ENCODE peak calls at places on chromosomes 13 and 19, in ten cellular contexts. M is kidney epithelial cell, N is colonic mucosa, Y is stomach, E is dorsolateral prefrontal cortex, L is right atrium auricular region, Z is tibial artery, P is heart right ventricle, K is AG10803, W is PC-3. O is an unnamed sample.

GRCh38 chr19:47740866-47741519 is 4.4 kb upstream of the NOP53 start:
- DNase-seq in M (no peak), N (no peak), Y (no peak), E (no peak), L (no peak), Z (no peak), P (no peak), K (no peak), W (no peak), O (no peak)

GRCh38 chr19:17090501-17091074 is 15.0 kb downstream of the MYO9B start:
- DNase-seq in M (no peak), N (no peak), Y (no peak), E (no peak), L (no peak), Z (no peak), P (no peak), K (peak), W (no peak), O (no peak)

GRCh38 chr13:44541601-44542000 is 34.5 kb downstream of the TSC22D1 start:
- DNase-seq in M (no peak), N (no peak), Y (no peak), E (no peak), L (no peak), Z (no peak), P (no peak), K (no peak), W (no peak), O (no peak)

GRCh38 chr19:33224694-33225457 is 774 bp downstream of the SLC7A10 start:
- DNase-seq in M (no peak), N (no peak), Y (no peak), E (no peak), L (no peak), Z (no peak), P (no peak), K (no peak), W (no peak), O (no peak)

GRCh38 chr13:48731957-48732569 is 78.3 kb downstream of the CYSLTR2 start:
- DNase-seq in M (no peak), N (peak), Y (peak), E (no peak), L (no peak), Z (no peak), P (peak), K (peak), W (peak), O (no peak)

GRCh38 chr13:43881580-43881979 is 1.9 kb downstream of the LACC1 start:
- DNase-seq in M (no peak), N (no peak), Y (no peak), E (no peak), L (no peak), Z (no peak), P (no peak), K (no peak), W (no peak), O (no peak)

GRCh38 chr19:49596407-49596806 is 5.4 kb downstream of the PRR12 start:
- DNase-seq in M (no peak), N (no peak), Y (no peak), E (no peak), L (no peak), Z (no peak), P (no peak), K (no peak), W (no peak), O (no peak)

GRCh38 chr13:110575322-110576069 is 14.0 kb upstream of the RAB20 start:
- DNase-seq in M (no peak), N (no peak), Y (peak), E (no peak), L (no peak), Z (no peak), P (peak), K (peak), W (no peak), O (no peak)

GRCh38 chr13:86554066-86554465 is 754.8 kb upstream of the SLITRK6 start:
- DNase-seq in M (no peak), N (no peak), Y (no peak), E (no peak), L (no peak), Z (no peak), P (no peak), K (no peak), W (no peak), O (no peak)

GRCh38 chr19:4136680-4137088 is 12.8 kb upstream of the MAP2K2 start:
- DNase-seq in M (no peak), N (no peak), Y (no peak), E (no peak), L (no peak), Z (no peak), P (no peak), K (no peak), W (no peak), O (no peak)

GRCh38 chr13:44465318-44465717 is 91.7 kb downstream of the SERP2 start:
- DNase-seq in M (peak), N (no peak), Y (no peak), E (no peak), L (no peak), Z (no peak), P (no peak), K (peak), W (peak), O (no peak)

DNA sequence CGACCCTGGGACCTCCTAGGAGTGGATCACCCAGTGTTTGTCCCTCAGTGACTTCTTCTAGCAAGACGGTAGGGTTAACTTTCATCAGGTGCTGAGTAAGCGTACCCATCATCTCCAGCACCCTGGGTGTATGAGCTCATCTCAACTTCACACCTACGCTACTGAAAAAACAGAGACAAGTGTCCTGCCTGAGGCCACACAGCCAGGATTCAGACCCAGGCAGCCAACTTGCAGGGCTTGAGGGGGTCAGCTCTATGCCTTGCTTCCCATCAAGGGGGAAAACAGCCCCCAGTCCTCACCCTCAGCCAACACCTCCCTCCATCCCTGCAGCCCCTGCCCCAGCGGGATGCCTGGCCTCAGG is 4.6 kb downstream of the TLE2 start:
- DNase-seq in M (no peak), N (no peak), Y (no peak), E (no peak), L (no peak), Z (no peak), P (no peak), K (no peak), W (no peak), O (no peak)
- TF ChIP-seq CTCF in M (no peak), N (no peak), Y (no peak), E (no peak), L (no peak), Z (no peak), P (no peak), K (no peak), W (no peak), O (no peak)

GRCh38 chr13:29427937-29428309 is 167.6 kb downstream of the SLC7A1 start:
- DNase-seq in M (no peak), N (no peak), Y (no peak), E (no peak), L (no peak), Z (no peak), P (no peak), K (no peak), W (no peak), O (no peak)
- H3K4me3 ChIP-seq in M (peak), N (no peak), Y (peak), E (peak), L (peak), Z (peak), P (peak), K (peak), W (no peak), O (peak)

GRCh38 chr19:10332158-10332964 is 968 bp downstream of the RAVER1 start:
- DNase-seq in M (no peak), N (peak), Y (no peak), E (no peak), L (no peak), Z (no peak), P (no peak), K (no peak), W (no peak), O (no peak)
- TF ChIP-seq CTCF in M (peak), N (no peak), Y (no peak), E (no peak), L (no peak), Z (no peak), P (no peak), K (no peak), W (no peak), O (no peak)

GRCh38 chr13:70457474-70457873 is 349.2 kb upstream of the KLHL1 start:
- DNase-seq in M (peak), N (no peak), Y (no peak), E (no peak), L (no peak), Z (no peak), P (no peak), K (no peak), W (peak), O (no peak)
- H3K4me3 ChIP-seq in M (no peak), N (no peak), Y (no peak), E (no peak), L (no peak), Z (no peak), P (no peak), K (no peak), W (no peak), O (no peak)

GRCh38 chr19:5423567-5424125 is 31.6 kb upstream of the ZNRF4 start:
- DNase-seq in M (no peak), N (no peak), Y (no peak), E (no peak), L (no peak), Z (no peak), P (no peak), K (no peak), W (no peak), O (no peak)

GRCh38 chr19:5424192-5424973 is 30.8 kb upstream of the ZNRF4 start:
- DNase-seq in M (no peak), N (no peak), Y (no peak), E (no peak), L (no peak), Z (no peak), P (no peak), K (no peak), W (no peak), O (no peak)

GRCh38 chr19:5430237-5430636 is 25.0 kb upstream of the ZNRF4 start:
- DNase-seq in M (no peak), N (no peak), Y (no peak), E (no peak), L (no peak), Z (no peak), P (no peak), K (no peak), W (no peak), O (no peak)

DNA sequence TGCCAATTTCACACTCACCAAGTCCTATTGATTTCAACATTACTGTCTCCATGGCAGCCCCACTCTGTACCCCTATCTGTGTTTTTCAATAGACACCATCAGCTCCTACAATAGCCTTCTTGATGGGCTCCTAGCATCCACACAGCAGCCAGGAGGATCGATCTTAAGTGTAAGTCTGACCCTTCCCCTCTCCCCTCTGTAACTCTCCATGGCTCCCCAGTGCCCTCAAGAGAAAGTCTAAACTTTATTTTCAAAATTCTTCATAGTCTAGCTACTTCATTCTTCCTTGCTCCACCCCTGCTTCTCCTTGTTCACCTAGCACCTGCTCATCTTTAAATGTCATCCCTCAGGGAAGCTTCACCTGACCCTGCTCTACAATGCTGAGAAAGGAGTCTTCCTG is 30.0 kb upstream of the ZNRF4 start:
- DNase-seq in M (no peak), N (no peak), Y (no peak), E (no peak), L (no peak), Z (no peak), P (no peak), K (no peak), W (no peak), O (no peak)
- TF ChIP-seq CTCF in M (no peak), N (no peak), Y (no peak), E (no peak), L (no peak), Z (no peak), P (no peak), K (no peak), W (no peak), O (no peak)

DNA sequence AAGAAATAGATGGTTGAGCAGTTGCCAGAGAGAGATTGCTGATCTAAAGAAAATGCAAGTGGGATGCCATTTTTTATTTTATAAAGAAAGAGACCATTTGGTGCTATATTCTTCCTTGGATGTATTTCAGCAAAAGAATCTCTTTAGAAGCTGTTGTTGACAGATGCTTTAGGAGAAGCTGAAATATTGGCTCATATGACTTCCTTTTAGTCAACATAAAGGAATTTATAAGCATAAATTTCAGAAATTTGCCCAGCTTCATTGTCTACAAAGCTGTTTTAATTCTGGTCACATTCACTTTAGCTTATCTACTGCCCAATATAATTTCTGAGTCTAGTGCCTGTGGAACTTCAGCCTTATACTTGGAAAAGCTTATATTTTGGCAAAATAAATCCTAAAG is 36.9 kb downstream of the POLR1D start:
- DNase-seq in M (no peak), N (no peak), Y (no peak), E (no peak), L (no peak), Z (no peak), P (no peak), K (peak), W (peak), O (no peak)
- H3K4me3 ChIP-seq in M (no peak), N (no peak), Y (no peak), E (no peak), L (no peak), Z (no peak), P (no peak), K (no peak), W (no peak), O (no peak)

GRCh38 chr13:76758738-76759137 is 127.5 kb downstream of the KCTD12 start:
- DNase-seq in M (no peak), N (no peak), Y (no peak), E (no peak), L (no peak), Z (no peak), P (no peak), K (no peak), W (peak), O (no peak)

GRCh38 chr13:76762731-76763130 is 123.5 kb downstream of the KCTD12 start:
- DNase-seq in M (no peak), N (no peak), Y (no peak), E (no peak), L (no peak), Z (no peak), P (no peak), K (no peak), W (no peak), O (no peak)

GRCh38 chr13:76758257-76758656 is 127.9 kb downstream of the KCTD12 start:
- DNase-seq in M (no peak), N (no peak), Y (no peak), E (no peak), L (no peak), Z (no peak), P (no peak), K (no peak), W (no peak), O (no peak)

GRCh38 chr13:76764429-76764828 is 121.8 kb downstream of the KCTD12 start:
- DNase-seq in M (no peak), N (peak), Y (no peak), E (no peak), L (peak), Z (peak), P (peak), K (no peak), W (peak), O (no peak)

DNA sequence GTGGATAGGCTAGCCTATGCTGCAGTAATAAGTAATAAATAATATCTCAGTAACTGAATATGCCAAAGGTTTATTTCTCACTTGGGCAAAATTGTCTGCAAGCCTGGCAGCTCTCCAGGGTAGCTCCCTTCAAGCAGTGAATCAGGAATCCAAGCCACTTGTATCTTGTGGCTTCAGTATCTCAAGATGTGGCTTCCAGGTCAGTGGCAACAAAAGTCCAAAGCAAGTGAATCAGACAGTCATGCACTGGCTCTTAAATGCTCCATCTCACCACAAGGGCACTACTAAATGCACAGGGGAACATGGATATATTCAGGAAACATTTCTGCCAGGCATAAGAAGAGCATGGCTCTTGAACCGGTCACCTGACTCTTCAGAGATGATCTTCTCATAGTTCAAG is 126.3 kb downstream of the KCTD12 start:
- DNase-seq in M (no peak), N (no peak), Y (no peak), E (no peak), L (no peak), Z (no peak), P (no peak), K (no peak), W (no peak), O (no peak)
- TF ChIP-seq CTCF in M (no peak), N (no peak), Y (no peak), E (no peak), L (no peak), Z (no peak), P (no peak), K (no peak), W (no peak), O (no peak)

O was measured in astrocyte of the cerebellum.